ENCODE peak calls at places on chromosome 14, in four cellular contexts. P is PC-3; N is CD8-positive, alpha-beta T cell; M is fibroblast of lung. B is an unnamed sample.

GRCh38 chr14:55245657-55246268 is 25.5 kb upstream of the FBXO34 start:
- DNase-seq in P (peak; percentile 76), N (no peak), M (peak; percentile 18), B (no peak)

GRCh38 chr14:94113490-94113889 is 3.0 kb downstream of the IFI27 start:
- DNase-seq in P (no peak), N (no peak), M (peak; percentile 66), B (no peak)

GRCh38 chr14:60396718-60397343 is 89.0 kb downstream of the C14orf39 start:
- DNase-seq in P (peak; percentile 33), N (no peak), M (peak; percentile 54), B (no peak)

GRCh38 chr14:41505491-41505890 is 101.2 kb upstream of the LRFN5 start:
- DNase-seq in P (no peak), N (no peak), M (no peak), B (no peak)

GRCh38 chr14:62269204-62269603 is 507.0 kb downstream of the SNAPC1 start:
- DNase-seq in P (no peak), N (no peak), M (peak; percentile 63), B (no peak)

GRCh38 chr14:77707355-77707723 is 484 bp downstream of the ALKBH1 start:
- DNase-seq in P (peak; percentile 48), N (no peak), M (peak; percentile 35), B (peak; percentile 57)

GRCh38 chr14:22735096-22735495 is 31.4 kb upstream of the OXA1L start:
- DNase-seq in P (no peak), N (no peak), M (no peak), B (no peak)

GRCh38 chr14:95677168-95677835 is 8.9 kb upstream of the TCL1B start:
- DNase-seq in P (no peak), N (no peak), M (no peak), B (no peak)

GRCh38 chr14:93906341-93907329 is 20.5 kb upstream of the FAM181A start:
- DNase-seq in P (peak; percentile 73), N (no peak), M (peak; percentile 13), B (peak; percentile 83)

GRCh38 chr14:89277229-89277628 is 139.8 kb downstream of the FOXN3 start:
- DNase-seq in P (no peak), N (no peak), M (no peak), B (no peak)

GRCh38 chr14:26427059-26427458 is 170.8 kb downstream of the NOVA1 start:
- DNase-seq in P (no peak), N (no peak), M (peak; percentile 78), B (no peak)

GRCh38 chr14:103847439-103847953 is at the start of gene PPP1R13B:
- DNase-seq in P (peak; percentile 94), N (peak; percentile 88), M (peak; percentile 79), B (peak; percentile 97)

GRCh38 chr14:23695220-23695999 is 59.2 kb downstream of the DHRS2 start:
- DNase-seq in P (no peak), N (no peak), M (no peak), B (no peak)

GRCh38 chr14:32669416-32669815 is 269.3 kb upstream of the NPAS3 start:
- DNase-seq in P (no peak), N (no peak), M (peak; percentile 45), B (no peak)

DNA sequence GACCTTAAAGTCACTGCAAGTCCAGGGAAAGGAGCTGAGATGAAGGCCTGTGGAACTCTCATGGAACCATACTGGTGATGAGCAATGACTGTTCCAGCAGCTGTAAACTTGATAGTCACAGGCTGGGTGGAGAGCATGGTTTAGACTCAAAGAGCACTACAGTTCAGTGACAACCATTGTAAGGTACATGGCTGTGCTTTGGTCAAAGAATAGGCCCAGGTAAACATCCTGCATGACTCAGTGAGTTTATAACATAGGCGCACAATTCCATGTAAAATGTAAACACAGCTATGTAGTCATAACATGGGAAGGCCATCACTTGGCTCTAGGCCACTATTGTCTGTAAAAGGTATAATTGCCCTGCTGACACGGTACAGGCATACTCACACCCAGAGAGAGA is 119.3 kb upstream of the FSCB start:
- DNase-seq in P (peak; percentile 69), N (no peak), M (no peak), B (no peak)
- H3K27ac ChIP-seq in P (peak overlapping the region; percentile 21), N (no peak overlapping the region), M (no peak overlapping the region), B (no peak overlapping the region)

DNA sequence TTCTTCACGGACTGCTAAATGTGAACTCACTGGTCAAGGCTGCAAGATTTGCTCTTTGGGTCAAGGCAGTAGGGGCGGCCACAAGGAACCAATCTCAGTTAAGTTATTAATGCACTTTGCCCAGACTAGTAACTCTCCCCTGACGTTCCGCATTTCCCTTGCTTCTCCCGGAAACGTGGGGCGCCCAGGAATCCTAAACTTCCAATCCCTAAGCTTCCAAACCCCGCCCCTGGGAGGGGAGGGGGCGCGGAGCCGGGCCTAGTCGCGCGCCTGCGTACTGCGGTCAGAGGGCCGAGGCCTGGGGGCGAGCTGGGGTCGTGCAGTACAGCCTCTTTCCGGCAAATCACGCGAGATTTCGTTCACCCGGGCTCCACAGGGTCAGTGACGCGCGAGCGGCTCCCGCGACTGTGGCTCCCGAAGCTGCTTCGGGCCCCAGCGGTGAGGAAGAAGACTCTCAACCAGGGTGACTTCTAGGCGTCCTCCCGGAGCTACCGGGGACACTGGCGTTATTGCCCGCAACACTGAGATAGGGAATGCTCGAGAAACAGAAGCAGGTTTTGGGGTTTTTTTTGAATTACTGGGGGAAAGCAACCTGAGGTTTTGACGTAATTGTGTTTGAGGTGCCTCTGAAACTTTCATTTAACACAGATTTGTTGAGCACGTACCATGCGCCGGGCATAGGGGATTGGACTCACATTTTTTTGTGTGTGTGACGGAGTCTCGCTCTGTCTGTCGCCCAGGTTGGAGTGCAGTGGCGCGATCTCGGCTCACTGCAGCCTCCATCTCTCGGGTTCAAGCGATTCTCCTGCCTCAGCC is at the start of gene PTGR2:
- DNase-seq in P (peak; percentile 97), N (peak; percentile 85), M (peak; percentile 96), B (peak; percentile 99)
- TF ChIP-seq CTCF in P (no peak), N (no peak), M (no peak), B (no peak)

GRCh38 chr14:52266782-52267181 is 716 bp upstream of the PTGDR start:
- DNase-seq in P (no peak), N (no peak), M (peak; percentile 47), B (no peak)

GRCh38 chr14:52269100-52269499 is 1.6 kb downstream of the PTGDR start:
- DNase-seq in P (no peak), N (no peak), M (no peak), B (no peak)

GRCh38 chr14:52268191-52269061 is 928 bp downstream of the PTGDR start:
- DNase-seq in P (no peak), N (no peak), M (peak; percentile 35), B (no peak)

GRCh38 chr14:52266179-52266578 is 1.3 kb upstream of the PTGDR start:
- DNase-seq in P (no peak), N (no peak), M (peak; percentile 66), B (no peak)

GRCh38 chr14:52267501-52268190 is at the start of gene PTGDR:
- DNase-seq in P (no peak), N (no peak), M (peak; percentile 24), B (no peak)
- H3K27ac ChIP-seq in P (no peak within 1 kb of the TSS), N (peak within 1 kb of the TSS; percentile 31), M (no peak within 1 kb of the TSS), B (no peak within 1 kb of the TSS)

DNA sequence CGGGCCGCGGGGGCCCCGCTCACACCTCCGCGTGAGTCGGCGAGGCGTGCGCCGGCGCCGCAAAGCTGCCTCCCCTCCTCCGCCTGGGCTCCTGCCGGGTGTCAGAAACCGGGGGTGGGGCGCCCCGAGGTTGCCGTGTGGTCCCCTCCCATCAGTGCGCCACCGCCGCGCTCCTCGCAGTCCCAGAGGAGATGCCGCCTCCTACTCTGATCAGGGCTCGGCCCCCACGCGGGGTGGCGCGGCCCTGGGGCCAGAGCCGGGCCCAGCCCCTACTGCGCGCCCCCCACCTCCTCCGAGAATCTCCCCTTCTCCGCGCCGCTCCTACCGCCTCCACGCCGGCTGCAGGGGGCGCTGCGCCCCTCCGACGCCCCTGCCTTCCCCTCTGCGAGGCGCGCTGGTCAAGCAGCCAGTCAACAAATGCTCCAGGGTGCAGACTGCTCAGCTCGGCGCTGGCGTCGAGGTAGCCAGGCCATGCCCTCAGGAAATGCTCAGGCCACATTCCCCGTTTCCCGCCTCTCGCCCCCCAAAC is 467 bp upstream of the JAG2 start:
- DNase-seq in P (no peak), N (no peak), M (no peak), B (no peak)
- TF ChIP-seq CTCF in P (peak; percentile 51), N (peak; percentile 53), M (peak; percentile 30), B (peak; percentile 33)

GRCh38 chr14:101774006-101774755 is 12.7 kb downstream of the PPP2R5C start:
- DNase-seq in P (no peak), N (no peak), M (no peak), B (no peak)

GRCh38 chr14:101774814-101775213 is 13.3 kb downstream of the PPP2R5C start:
- DNase-seq in P (no peak), N (no peak), M (no peak), B (no peak)

GRCh38 chr14:101773378-101773777 is 11.9 kb downstream of the PPP2R5C start:
- DNase-seq in P (no peak), N (no peak), M (no peak), B (no peak)

GRCh38 chr14:101775756-101776292 is 14.3 kb downstream of the PPP2R5C start:
- DNase-seq in P (no peak), N (no peak), M (no peak), B (no peak)

DNA sequence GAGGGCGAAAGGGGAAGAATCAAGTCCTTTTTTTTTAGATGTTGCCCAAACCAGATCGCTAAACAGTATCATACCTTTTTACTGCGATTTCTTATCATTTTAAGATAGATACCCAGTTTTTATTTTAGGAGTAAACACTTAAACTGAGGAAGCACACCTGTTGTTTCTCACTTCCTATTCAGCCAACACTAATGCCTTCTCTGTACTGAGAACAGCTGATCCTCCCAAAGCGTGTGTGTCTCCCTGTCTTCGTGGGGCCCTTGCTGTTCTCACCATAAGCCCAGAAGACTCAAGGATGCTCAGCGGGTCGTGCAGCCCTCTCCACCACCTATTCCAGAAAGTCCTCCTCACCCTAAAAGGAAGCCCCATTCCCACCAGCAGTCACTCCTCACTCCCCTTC is 14.8 kb downstream of the PPP2R5C start:
- DNase-seq in P (no peak), N (no peak), M (no peak), B (no peak)
- H3K27ac ChIP-seq in P (no peak overlapping the region), N (no peak overlapping the region), M (no peak overlapping the region), B (no peak overlapping the region)

DNA sequence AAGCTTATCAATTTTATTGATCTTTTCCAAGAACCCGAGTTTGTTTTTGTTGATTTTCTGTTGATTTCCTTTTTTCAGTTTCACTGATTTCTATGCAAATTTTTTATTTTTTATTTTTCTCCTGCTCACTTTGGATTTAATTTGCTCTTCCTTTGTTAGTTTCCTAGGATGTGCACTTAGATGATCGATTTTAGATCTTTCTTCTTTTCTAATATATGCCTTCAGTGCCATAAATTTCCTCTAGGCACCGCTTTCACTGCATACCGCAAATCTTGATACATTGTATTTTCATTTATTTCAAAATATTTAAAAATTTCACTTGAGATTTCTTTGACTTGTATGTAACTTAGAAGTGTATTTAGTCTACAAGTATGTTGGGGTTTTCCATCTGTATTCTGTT is 9.5 kb downstream of the TOGARAM1 start:
- DNase-seq in P (no peak), N (no peak), M (no peak), B (no peak)
- TF ChIP-seq CTCF in P (no peak), N (no peak), M (no peak), B (no peak)

GRCh38 chr14:92646952-92647461 is 101.4 kb downstream of the LGMN start:
- DNase-seq in P (peak; percentile 88), N (no peak), M (peak; percentile 92), B (no peak)
- H3K27ac ChIP-seq in P (peak overlapping the region; percentile 94), N (no peak overlapping the region), M (peak overlapping the region; percentile 91), B (no peak overlapping the region)